ENCODE peak calls at places on chromosomes 3 and 15, in eight cellular contexts. O, U, A, Y, Z, T, J and K are unnamed samples. For H3K9me3, the result is how much of the 10 kb centered on the place peaks cover.

GRCh38 chr15:37019479-37020433 is 80.6 kb downstream of the MEIS2 start:
- DNase-seq in O (no peak), U (no peak), A (peak), Y (no peak), Z (no peak), T (no peak), J (no peak), K (no peak)

GRCh38 chr3:130997291-130997690 is 29.3 kb downstream of the ASTE1 start:
- DNase-seq in O (no peak), U (no peak), A (no peak), Y (no peak), Z (no peak), T (no peak), J (no peak), K (no peak)

GRCh38 chr3:171005648-171006047 is 20.9 kb downstream of the SLC2A2 start:
- DNase-seq in O (no peak), U (no peak), A (no peak), Y (no peak), Z (no peak), T (no peak), J (no peak), K (no peak)

GRCh38 chr3:65231544-65231943 is 543.7 kb upstream of the ADAMTS9 start:
- DNase-seq in O (no peak), U (no peak), A (no peak), Y (no peak), Z (no peak), T (no peak), J (no peak), K (no peak)

GRCh38 chr15:81914734-81915234 is 131.0 kb downstream of the MEX3B start:
- DNase-seq in O (no peak), U (no peak), A (no peak), Y (no peak), Z (no peak), T (no peak), J (no peak), K (no peak)

GRCh38 chr3:59256233-59256632 is 206.4 kb upstream of the CFAP20DC start:
- DNase-seq in O (no peak), U (no peak), A (no peak), Y (no peak), Z (no peak), T (no peak), J (no peak), K (no peak)

GRCh38 chr15:32030795-32031194 is 480 bp downstream of the CHRNA7 start:
- DNase-seq in O (no peak), U (peak), A (no peak), Y (no peak), Z (no peak), T (no peak), J (peak), K (no peak)

GRCh38 chr15:63797901-63798300 is 35.8 kb downstream of the HERC1 start:
- DNase-seq in O (no peak), U (no peak), A (no peak), Y (no peak), Z (no peak), T (no peak), J (no peak), K (no peak)

GRCh38 chr3:159364511-159364910 is 562.7 kb downstream of the MFSD1 start:
- DNase-seq in O (no peak), U (no peak), A (no peak), Y (no peak), Z (no peak), T (peak), J (no peak), K (no peak)

GRCh38 chr3:45967724-45968123 is 24.5 kb downstream of the CXCR6 start:
- DNase-seq in O (no peak), U (no peak), A (peak), Y (no peak), Z (peak), T (no peak), J (no peak), K (no peak)

GRCh38 chr3:63333815-63334214 is 55.7 kb downstream of the SYNPR start:
- DNase-seq in O (no peak), U (no peak), A (no peak), Y (no peak), Z (no peak), T (no peak), J (no peak), K (no peak)

GRCh38 chr15:62641782-62642181 is 400.8 kb upstream of the TPM1 start:
- DNase-seq in O (no peak), U (no peak), A (no peak), Y (no peak), Z (no peak), T (no peak), J (no peak), K (no peak)

GRCh38 chr3:133663569-133664313 is 2.0 kb upstream of the TOPBP1 start:
- DNase-seq in O (no peak), U (peak), A (no peak), Y (no peak), Z (no peak), T (peak), J (peak), K (no peak)

GRCh38 chr3:42520906-42521305 is 18.5 kb downstream of the VIPR1 start:
- DNase-seq in O (no peak), U (no peak), A (no peak), Y (no peak), Z (no peak), T (no peak), J (no peak), K (no peak)

GRCh38 chr15:81168680-81169079 is 28.0 kb upstream of the IL16 start:
- DNase-seq in O (no peak), U (no peak), A (no peak), Y (no peak), Z (no peak), T (no peak), J (no peak), K (no peak)

GRCh38 chr15:88649286-88649733 is 10.5 kb downstream of the ISG20 start:
- DNase-seq in O (no peak), U (no peak), A (peak), Y (peak), Z (peak), T (peak), J (no peak), K (no peak)

GRCh38 chr15:99014803-99015676 is 7.4 kb upstream of the PGPEP1L start:
- DNase-seq in O (no peak), U (peak), A (peak), Y (peak), Z (peak), T (peak), J (peak), K (peak)

GRCh38 chr3:152183473-152183872 is 85.3 kb upstream of the MBNL1 start:
- DNase-seq in O (no peak), U (peak), A (peak), Y (no peak), Z (no peak), T (no peak), J (peak), K (no peak)

GRCh38 chr15:73746883-73747282 is 6.3 kb downstream of the INSYN1 start:
- DNase-seq in O (no peak), U (no peak), A (no peak), Y (no peak), Z (no peak), T (no peak), J (no peak), K (no peak)

GRCh38 chr3:99128740-99129505 is 227.4 kb upstream of the DCBLD2 start:
- DNase-seq in O (no peak), U (no peak), A (no peak), Y (no peak), Z (no peak), T (peak), J (no peak), K (no peak)

GRCh38 chr3:152200476-152201422 is 68.0 kb upstream of the MBNL1 start:
- DNase-seq in O (no peak), U (no peak), A (no peak), Y (no peak), Z (no peak), T (no peak), J (no peak), K (no peak)

GRCh38 chr3:99808163-99808794 is 9.4 kb upstream of the CMSS1 start:
- DNase-seq in O (no peak), U (peak), A (peak), Y (no peak), Z (no peak), T (peak), J (peak), K (no peak)

GRCh38 chr3:24640330-24640877 is 145.8 kb upstream of the THRB start:
- DNase-seq in O (no peak), U (no peak), A (no peak), Y (no peak), Z (no peak), T (peak), J (peak), K (no peak)

GRCh38 chr3:186938716-186939115 is 8.4 kb downstream of the ST6GAL1 start:
- DNase-seq in O (no peak), U (peak), A (no peak), Y (no peak), Z (no peak), T (no peak), J (no peak), K (no peak)

GRCh38 chr3:172653004-172653403 is 57.9 kb downstream of the NCEH1 start:
- DNase-seq in O (no peak), U (no peak), A (no peak), Y (no peak), Z (no peak), T (no peak), J (peak), K (no peak)

GRCh38 chr3:131602011-131602779 is 99.4 kb upstream of the MRPL3 start:
- DNase-seq in O (no peak), U (peak), A (no peak), Y (no peak), Z (no peak), T (no peak), J (peak), K (no peak)

GRCh38 chr3:7585052-7585451 is 724.1 kb downstream of the GRM7 start:
- DNase-seq in O (no peak), U (no peak), A (no peak), Y (no peak), Z (no peak), T (no peak), J (no peak), K (no peak)

GRCh38 chr3:48478631-48479555 is 25.1 kb downstream of the SHISA5 start:
- DNase-seq in O (peak), U (peak), A (no peak), Y (no peak), Z (no peak), T (peak), J (no peak), K (no peak)

GRCh38 chr3:142077155-142077858 is 72.0 kb downstream of the TFDP2 start:
- DNase-seq in O (no peak), U (no peak), A (no peak), Y (no peak), Z (no peak), T (no peak), J (no peak), K (no peak)

GRCh38 chr3:33007776-33008175 is 56.3 kb downstream of the CCR4 start:
- DNase-seq in O (no peak), U (no peak), A (no peak), Y (no peak), Z (no peak), T (no peak), J (no peak), K (no peak)

GRCh38 chr15:78075490-78076230 is 1.9 kb downstream of the TBC1D2B start:
- DNase-seq in O (no peak), U (peak), A (peak), Y (peak), Z (peak), T (peak), J (peak), K (no peak)

GRCh38 chr3:121111914-121112612 is 204.1 kb downstream of the STXBP5L start:
- DNase-seq in O (no peak), U (peak), A (no peak), Y (no peak), Z (no peak), T (no peak), J (peak), K (no peak)

GRCh38 chr15:78822514-78822913 is 11.2 kb upstream of the ADAMTS7 start:
- DNase-seq in O (no peak), U (no peak), A (no peak), Y (no peak), Z (no peak), T (peak), J (no peak), K (no peak)

GRCh38 chr3:173599673-173600072 is 202.1 kb downstream of the NLGN1 start:
- DNase-seq in O (no peak), U (no peak), A (no peak), Y (no peak), Z (no peak), T (no peak), J (no peak), K (no peak)

DNA sequence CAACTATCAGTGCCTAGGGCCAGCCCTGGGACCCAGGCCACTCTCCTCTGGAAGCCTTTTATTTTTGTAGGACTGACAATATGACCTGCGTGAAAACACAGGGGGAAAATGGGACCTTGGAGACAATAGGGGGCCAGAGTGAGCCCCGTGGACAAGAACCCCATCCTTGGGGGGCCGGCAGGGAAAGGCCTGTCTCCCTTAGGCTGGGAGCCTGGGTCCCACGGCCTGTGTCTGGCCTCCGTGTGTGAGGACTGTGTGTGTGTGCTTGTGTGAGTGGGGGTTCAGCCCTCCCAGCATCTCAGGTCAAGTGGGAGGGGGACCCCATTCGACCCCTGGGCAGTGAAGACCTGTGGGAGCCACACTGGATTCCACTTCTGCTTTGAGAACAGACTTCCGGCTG is 53.3 kb downstream of the EXOG start:
- DNase-seq in O (no peak), U (peak), A (peak), Y (no peak), Z (no peak), T (no peak), J (no peak), K (no peak)
- H3K9me3 ChIP-seq in O (under half), U (under half), A (under half), Y (under half), Z (under half), T (under half), J (under half), K (under half)

GRCh38 chr3:129591932-129592331 is 14.5 kb downstream of the PLXND1 start:
- DNase-seq in O (no peak), U (no peak), A (no peak), Y (no peak), Z (no peak), T (no peak), J (no peak), K (no peak)
- H3K4me3 ChIP-seq in O (no peak), U (no peak), A (no peak), Y (no peak), Z (no peak), T (no peak), J (no peak), K (peak)

GRCh38 chr3:153422314-153422713 is 260.3 kb downstream of the RAP2B start:
- DNase-seq in O (no peak), U (no peak), A (no peak), Y (no peak), Z (no peak), T (no peak), J (no peak), K (no peak)
- H3K9me3 ChIP-seq in O (under half), U (under half), A (under half), Y (under half), Z (under half), T (under half), J (under half), K (under half)

DNA sequence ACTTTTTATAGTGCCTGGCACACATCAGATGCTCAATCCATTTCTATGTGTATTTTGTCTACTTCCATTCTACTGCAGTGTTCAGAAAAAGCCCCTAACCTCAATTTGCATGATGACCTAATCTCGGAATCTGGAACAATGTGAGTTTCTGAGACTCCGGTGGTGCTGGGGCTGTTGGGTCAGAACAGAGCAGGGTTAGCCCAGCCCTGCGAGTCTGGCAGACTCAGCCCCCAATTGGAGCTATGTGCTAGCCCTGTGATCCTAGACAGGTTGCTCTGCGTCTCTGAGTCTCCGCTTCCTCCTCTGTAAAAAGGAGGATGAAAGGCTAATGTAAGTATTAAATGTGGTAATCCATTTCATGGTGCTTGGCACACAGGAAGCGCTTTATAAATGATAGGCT is 95.0 kb upstream of the ICE2 start:
- DNase-seq in O (peak), U (no peak), A (no peak), Y (no peak), Z (no peak), T (no peak), J (no peak), K (no peak)
- H3K4me3 ChIP-seq in O (peak), U (no peak), A (no peak), Y (no peak), Z (no peak), T (no peak), J (no peak), K (no peak)

DNA sequence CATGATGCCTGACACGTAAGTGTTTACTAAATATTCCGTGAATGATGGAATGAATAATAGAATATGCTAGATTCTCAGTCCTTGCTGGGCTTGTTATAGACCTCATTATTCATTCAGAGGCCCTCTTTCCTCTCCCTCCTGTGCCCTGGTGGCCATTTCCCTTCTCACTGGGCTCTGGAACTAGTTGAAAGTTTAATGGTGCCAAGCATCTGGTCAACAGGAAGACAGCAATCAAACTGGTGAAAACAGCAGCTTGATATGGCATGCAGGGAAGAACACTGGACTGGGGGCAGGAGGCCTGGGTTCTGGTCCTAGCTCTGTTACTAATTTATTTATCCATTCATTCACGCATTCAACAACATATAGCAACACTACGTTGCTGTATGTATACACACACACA is 3.7 kb upstream of the APOD start:
- DNase-seq in O (no peak), U (no peak), A (no peak), Y (no peak), Z (no peak), T (no peak), J (no peak), K (no peak)
- H3K9me3 ChIP-seq in O (under half), U (under half), A (under half), Y (under half), Z (under half), T (under half), J (under half), K (under half)

GRCh38 chr3:117217837-117218236 is 508.3 kb downstream of the TUSC7 start:
- DNase-seq in O (no peak), U (no peak), A (no peak), Y (no peak), Z (no peak), T (no peak), J (no peak), K (no peak)

GRCh38 chr3:117217355-117217754 is 507.8 kb downstream of the TUSC7 start:
- DNase-seq in O (no peak), U (no peak), A (no peak), Y (no peak), Z (no peak), T (no peak), J (no peak), K (no peak)

GRCh38 chr3:117218709-117219108 is 509.1 kb downstream of the TUSC7 start:
- DNase-seq in O (no peak), U (no peak), A (no peak), Y (no peak), Z (no peak), T (no peak), J (no peak), K (no peak)

DNA sequence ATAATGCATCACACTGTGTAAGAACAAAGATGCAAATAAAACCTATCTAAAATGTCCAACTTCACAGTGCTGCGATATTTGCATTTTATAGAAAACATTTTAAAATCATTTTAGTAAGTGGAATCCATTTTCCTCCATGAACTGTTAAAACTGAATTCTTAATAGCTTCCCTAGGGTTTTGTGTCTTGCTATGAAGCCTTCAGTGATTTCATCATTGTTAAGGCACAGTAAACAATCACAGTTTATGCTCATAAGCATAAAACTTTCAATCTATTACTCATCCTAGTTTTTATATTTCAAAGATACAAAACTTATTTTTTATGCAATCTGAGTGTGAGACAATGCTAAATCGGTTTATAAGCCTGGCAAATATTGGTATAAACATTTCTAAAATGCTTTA is 509.7 kb downstream of the TUSC7 start:
- DNase-seq in O (no peak), U (no peak), A (no peak), Y (no peak), Z (no peak), T (no peak), J (no peak), K (no peak)
- H3K4me3 ChIP-seq in O (no peak), U (no peak), A (no peak), Y (no peak), Z (no peak), T (no peak), J (no peak), K (no peak)

GRCh38 chr3:115285001-115285400 is 137.9 kb upstream of the ZBTB20 start:
- DNase-seq in O (no peak), U (no peak), A (no peak), Y (no peak), Z (no peak), T (no peak), J (no peak), K (no peak)

GRCh38 chr3:115281697-115282685 is 134.9 kb upstream of the ZBTB20 start:
- DNase-seq in O (no peak), U (no peak), A (no peak), Y (no peak), Z (no peak), T (no peak), J (no peak), K (no peak)

GRCh38 chr3:115275897-115276296 is 128.8 kb upstream of the ZBTB20 start:
- DNase-seq in O (no peak), U (no peak), A (no peak), Y (no peak), Z (no peak), T (no peak), J (no peak), K (no peak)

GRCh38 chr3:115280531-115280930 is 133.4 kb upstream of the ZBTB20 start:
- DNase-seq in O (no peak), U (no peak), A (no peak), Y (no peak), Z (no peak), T (no peak), J (no peak), K (no peak)

GRCh38 chr3:115279939-115280338 is 132.9 kb upstream of the ZBTB20 start:
- DNase-seq in O (no peak), U (no peak), A (no peak), Y (no peak), Z (no peak), T (no peak), J (no peak), K (no peak)
- H3K9me3 ChIP-seq in O (under half), U (under half), A (under half), Y (under half), Z (under half), T (under half), J (under half), K (under half)

GRCh38 chr3:147939425-147940196 is 530.4 kb downstream of the ZIC1 start:
- DNase-seq in O (no peak), U (no peak), A (no peak), Y (no peak), Z (no peak), T (no peak), J (peak), K (no peak)
- H3K4me3 ChIP-seq in O (no peak), U (no peak), A (no peak), Y (no peak), Z (no peak), T (no peak), J (peak), K (no peak)